ENCODE peak calls at places on chromosome 2, in nine cellular contexts. C is effector CD4-positive, alpha-beta T cell; I is ACHN; D is NCI-H2081; Q is naive thymus-derived CD4-positive, alpha-beta T cell; G is progenitor cell of endocrine pancreas; S is iPS-NIHi11; K is activated effector memory CD4-positive, alpha-beta T cell treated with anti-CD3 and anti-CD28 coated beads, Interleukin-2, amount 50 U/mL, for 16 hours; Z is GM19239. L is an unnamed sample.

GRCh38 chr2:175227382-175227781 is 45.9 kb upstream of the ATP5MC3 start:
- DNase-seq in S (no peak), G (no peak), K (no peak), Z (no peak), Q (no peak), C (no peak), D (no peak), I (no peak), L (no peak)

GRCh38 chr2:233373316-233373715 is 19.0 kb downstream of the DGKD start:
- DNase-seq in S (no peak), Z (no peak), I (no peak), G (no peak), Q (no peak), K (no peak), D (no peak), C (no peak), L (no peak)

GRCh38 chr2:129806317-129806716 is 173.1 kb upstream of the RAB6C start:
- DNase-seq in G (no peak), I (no peak), Q (no peak), C (no peak), Z (no peak), K (no peak), S (no peak), D (no peak), L (no peak)

GRCh38 chr2:74286725-74287124 is 56.5 kb downstream of the SLC4A5 start:
- DNase-seq in Q (no peak), D (no peak), K (no peak), C (no peak), S (no peak), I (no peak), Z (no peak), G (no peak), L (no peak)

GRCh38 chr2:127508621-127509034 is 17.7 kb downstream of the IWS1 start:
- DNase-seq in I (peak; percentile 97), Z (no peak), C (no peak), D (peak; percentile 28), S (peak; percentile 37), K (no peak), G (no peak), Q (no peak), L (peak; percentile 30)

GRCh38 chr2:220300806-220301205 is 673.4 kb downstream of the SLC4A3 start:
- DNase-seq in C (no peak), Z (no peak), K (no peak), S (no peak), D (no peak), I (no peak), Q (no peak), G (no peak), L (no peak)

GRCh38 chr2:72940786-72941185 is 23.5 kb downstream of the EMX1 start:
- DNase-seq in C (no peak), K (no peak), Z (no peak), D (no peak), G (no peak), Q (no peak), S (peak; percentile 62), I (no peak), L (no peak)

GRCh38 chr2:240519396-240520142 is 38.2 kb downstream of the ANKMY1 start:
- DNase-seq in C (no peak), S (no peak), G (no peak), I (no peak), K (peak; percentile 34), D (no peak), Q (no peak), Z (no peak), L (no peak)

GRCh38 chr2:121662651-121663050 is 13.4 kb upstream of the CLASP1 start:
- DNase-seq in G (no peak), C (no peak), Q (no peak), D (no peak), K (no peak), Z (no peak), S (no peak), I (no peak), L (no peak)

GRCh38 chr2:181058378-181059269 is 78.2 kb downstream of the UBE2E3 start:
- DNase-seq in S (peak; percentile 32), I (peak; percentile 73), G (no peak), K (no peak), Z (peak; percentile 4), D (no peak), C (peak; percentile 12), Q (peak; percentile 50), L (peak; percentile 22)

GRCh38 chr2:72109291-72109690 is 38.4 kb downstream of the CYP26B1 start:
- DNase-seq in D (no peak), K (no peak), C (no peak), S (no peak), G (no peak), I (no peak), Q (no peak), Z (no peak), L (no peak)

GRCh38 chr2:110713508-110714362 is 18.6 kb upstream of the ACOXL start:
- DNase-seq in S (no peak), Q (no peak), C (no peak), Z (no peak), I (no peak), D (no peak), G (no peak), K (no peak), L (no peak)

GRCh38 chr2:98293931-98294687 is 52.1 kb upstream of the CNGA3 start:
- DNase-seq in S (no peak), C (no peak), Z (no peak), K (no peak), Q (no peak), D (no peak), I (no peak), G (no peak), L (no peak)

GRCh38 chr2:202911513-202912341 is at the start of the genes CARF and WDR12:
- DNase-seq in G (peak; percentile 72), D (peak; percentile 89), Z (peak; percentile 57), C (peak; percentile 92), S (peak; percentile 93), I (peak; percentile 96), Q (peak; percentile 92), K (peak; percentile 96), L (peak; percentile 91)

GRCh38 chr2:144014108-144014507 is 505.8 kb downstream of the ZEB2 start:
- DNase-seq in K (no peak), G (no peak), Z (no peak), C (no peak), Q (no peak), D (no peak), I (no peak), S (no peak), L (no peak)

GRCh38 chr2:77156599-77156998 is 365.6 kb downstream of the LRRTM4 start:
- DNase-seq in S (no peak), I (no peak), Z (no peak), Q (no peak), D (no peak), K (no peak), C (no peak), G (no peak), L (no peak)

L was measured in GM13976.